ENCODE peak calls at places on chromosomes 12 and 14, in five cellular contexts. P is choroid plexus epithelial cell, J is upper lobe of right lung, I is BE2C, L is mesothelial cell of epicardium. E is an unnamed sample.
A peak's percentile ranks its signal among the peaks of the same experiment; 100 is the strongest.

GRCh38 chr12:99713946-99714520 is 66.5 kb downstream of the GARIN6 start:
- DNase-seq in P (no peak), J (no peak), I (no peak), L (no peak), E (no peak)

GRCh38 chr14:22545842-22546721 is 42.9 kb downstream of the DAD1 start:
- DNase-seq in P (peak; percentile 84), J (no peak), I (no peak), L (no peak), E (no peak)

GRCh38 chr14:100165825-100166520 is 6.5 kb upstream of the DEGS2 start:
- DNase-seq in P (no peak), J (no peak), I (no peak), L (no peak), E (no peak)

GRCh38 chr12:6097384-6097783 is 27.1 kb downstream of the VWF start:
- DNase-seq in P (no peak), J (no peak), I (no peak), L (no peak), E (no peak)

GRCh38 chr12:49767333-49767732 is 26.0 kb downstream of the TMBIM6 start:
- DNase-seq in P (no peak), J (no peak), I (no peak), L (no peak), E (no peak)

GRCh38 chr12:2550470-2551090 is 244.2 kb upstream of the FKBP4 start:
- DNase-seq in P (no peak), J (peak; percentile 36), I (no peak), L (peak; percentile 59), E (no peak)

GRCh38 chr12:24661657-24662096 is 287.2 kb downstream of the BCAT1 start:
- DNase-seq in P (peak; percentile 97), J (peak; percentile 85), I (no peak), L (no peak), E (no peak)

GRCh38 chr14:94864421-94865195 is 94.7 kb upstream of the GSC start:
- DNase-seq in P (no peak), J (no peak), I (no peak), L (no peak), E (no peak)

GRCh38 chr12:79522237-79522636 is 168.5 kb downstream of the PAWR start:
- DNase-seq in P (no peak), J (no peak), I (no peak), L (no peak), E (no peak)

GRCh38 chr12:24730461-24730896 is 218.4 kb downstream of the BCAT1 start:
- DNase-seq in P (no peak), J (no peak), I (no peak), L (no peak), E (no peak)

GRCh38 chr12:6538420-6539275 is 4.3 kb downstream of the GAPDH start:
- DNase-seq in P (no peak), J (no peak), I (peak; percentile 64), L (no peak), E (no peak)

GRCh38 chr12:123442774-123443173 is 6.3 kb upstream of the RILPL2 start:
- DNase-seq in P (no peak), J (no peak), I (no peak), L (no peak), E (no peak)

GRCh38 chr14:54621686-54622085 is 54.8 kb downstream of the SAMD4A start:
- DNase-seq in P (no peak), J (no peak), I (no peak), L (no peak), E (no peak)

GRCh38 chr14:21521526-21521925 is 4.6 kb downstream of the SALL2 start:
- DNase-seq in P (peak; percentile 57), J (no peak), I (no peak), L (no peak), E (no peak)

GRCh38 chr14:70660967-70661871 is 19.5 kb downstream of the TTC9 start:
- DNase-seq in P (no peak), J (no peak), I (no peak), L (no peak), E (no peak)

GRCh38 chr14:103128631-103129300 is 5.5 kb downstream of the TNFAIP2 start:
- DNase-seq in P (no peak), J (peak; percentile 66), I (no peak), L (no peak), E (no peak)

GRCh38 chr14:69005432-69006148 is 26.5 kb upstream of the ACTN1 start:
- DNase-seq in P (peak; percentile 89), J (no peak), I (peak; percentile 51), L (no peak), E (no peak)

GRCh38 chr12:66409195-66409871 is 107.0 kb downstream of the HELB start:
- DNase-seq in P (peak; percentile 87), J (no peak), I (peak; percentile 50), L (no peak), E (no peak)

GRCh38 chr12:91139264-91139663 is 28.0 kb upstream of the LUM start:
- DNase-seq in P (peak; percentile 23), J (no peak), I (no peak), L (no peak), E (no peak)

GRCh38 chr14:105094193-105094907 is 29.1 kb upstream of the GPR132 start:
- DNase-seq in P (no peak), J (peak; percentile 67), I (no peak), L (no peak), E (no peak)

GRCh38 chr12:120713861-120714482 is 3.7 kb downstream of the UNC119B start:
- DNase-seq in P (peak; percentile 91), J (no peak), I (peak; percentile 85), L (peak; percentile 69), E (no peak)
- TF ChIP-seq CTCF in P (peak; percentile 85), J (peak; percentile 86), I (peak; percentile 96), L (peak; percentile 78), E (peak; percentile 59)

DNA sequence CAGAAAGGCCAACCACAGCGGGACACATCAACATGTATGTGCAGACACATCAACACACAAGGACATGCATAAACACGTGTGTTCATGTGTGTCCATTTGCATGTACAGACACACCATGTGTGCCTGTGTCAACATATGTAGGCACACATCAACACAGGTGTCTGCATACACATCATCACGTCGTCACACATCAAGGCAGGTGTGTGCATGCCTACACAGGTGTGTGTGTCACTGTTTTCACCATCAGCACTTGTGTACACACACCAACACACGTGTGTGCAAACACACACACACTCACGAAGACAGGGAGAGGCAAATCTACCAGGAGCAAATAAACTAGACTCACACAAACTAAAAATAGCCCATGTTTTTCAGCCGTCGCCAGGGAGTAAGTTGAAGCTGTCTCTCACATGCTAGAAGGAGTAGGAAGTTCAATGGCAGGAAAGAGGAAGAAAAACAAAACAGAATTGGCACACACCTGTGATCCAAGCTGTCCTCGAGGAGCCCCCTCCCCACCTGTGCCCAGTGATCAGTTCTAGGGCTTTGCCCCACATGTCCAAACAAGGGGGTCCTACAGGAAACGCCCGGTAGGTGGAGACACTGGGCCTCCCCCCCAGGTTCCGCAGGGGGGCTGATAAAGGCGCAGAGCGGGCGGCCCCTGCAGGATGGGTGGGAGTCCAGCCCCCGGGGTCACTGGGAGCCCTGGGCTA is 7.4 kb downstream of the SCARB1 start:
- DNase-seq in P (peak; percentile 53), J (no peak), I (no peak), L (no peak), E (no peak)
- TF ChIP-seq CTCF in P (peak; percentile 31), J (peak; percentile 31), I (no peak), L (no peak), E (no peak)

DNA sequence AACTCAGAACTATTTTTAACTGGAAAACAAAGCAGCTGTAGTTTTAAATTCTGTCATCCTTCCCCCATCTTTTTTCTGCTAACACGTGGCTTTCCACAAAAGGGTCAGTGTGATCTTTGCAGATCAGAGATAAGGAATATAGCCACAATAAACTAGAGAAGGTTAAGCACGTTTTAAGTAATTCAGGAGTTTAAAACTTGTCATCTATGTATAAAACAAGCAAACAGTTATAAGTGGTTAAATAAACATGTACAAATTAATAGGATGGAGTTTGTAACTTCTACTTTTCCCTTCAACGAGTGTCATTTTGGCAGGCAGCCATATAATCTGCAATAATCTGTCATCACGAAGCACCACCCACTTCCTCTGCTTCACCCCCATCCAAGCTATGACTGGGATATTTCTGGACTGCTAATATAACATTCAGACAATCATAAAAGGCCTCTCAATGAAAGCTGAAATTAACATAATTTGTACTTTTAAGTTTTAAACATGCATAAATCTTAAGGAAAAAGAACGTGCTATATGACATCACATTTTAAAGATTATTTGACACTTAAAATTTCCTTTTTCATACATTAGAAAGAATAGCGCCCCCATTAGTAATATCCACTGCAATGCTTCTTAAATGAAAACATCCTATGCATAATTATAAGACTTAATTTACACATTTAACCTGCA is 15.2 kb downstream of the TAOK3 start:
- DNase-seq in P (peak; percentile 71), J (no peak), I (peak; percentile 27), L (no peak), E (no peak)
- TF ChIP-seq CTCF in P (no peak), J (peak; percentile 17), I (no peak), L (peak; percentile 38), E (no peak)

DNA sequence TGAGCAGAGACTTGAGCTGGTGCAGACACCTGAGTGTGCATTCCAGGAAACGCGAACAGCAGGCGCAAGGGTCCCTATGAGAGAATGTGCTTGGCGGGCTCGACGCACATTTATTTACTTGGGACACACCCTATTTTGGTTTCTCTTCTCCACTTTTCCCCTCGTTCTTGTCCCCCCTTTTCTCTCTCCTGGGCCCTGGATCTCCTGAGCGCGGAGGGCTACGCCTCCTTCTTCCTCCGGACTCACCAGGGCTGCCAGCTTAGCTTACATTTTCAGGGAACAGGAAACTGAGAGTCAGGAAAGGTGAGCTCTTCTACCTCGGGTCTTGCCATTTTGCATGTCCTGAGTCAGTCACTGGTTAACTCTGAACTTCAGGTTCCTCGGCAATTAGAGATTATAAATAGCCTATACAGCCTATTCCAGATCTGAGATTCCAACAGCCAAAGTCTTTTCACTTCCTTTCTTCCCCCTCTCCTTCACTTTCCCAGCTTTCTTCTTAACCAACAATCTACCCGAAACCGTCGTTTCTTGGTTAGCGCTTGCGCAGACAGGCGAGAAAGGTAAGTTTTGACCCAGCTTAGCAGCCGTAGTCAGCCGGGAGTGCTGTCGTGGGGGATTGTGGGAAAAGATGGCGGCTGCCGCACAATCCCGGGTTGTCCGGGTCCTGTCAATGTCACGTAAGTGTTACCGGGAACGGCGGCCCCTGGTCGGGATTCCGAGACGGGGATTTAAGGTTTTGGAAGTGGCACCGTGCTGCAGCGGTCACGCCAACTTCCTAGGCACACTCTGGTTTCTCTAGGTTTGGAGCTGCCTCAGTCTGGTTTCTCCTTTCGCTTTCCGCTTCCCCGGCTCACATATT is at the start of the genes AKAP3 and NDUFA9:
- DNase-seq in P (peak; percentile 90), J (peak; percentile 86), I (peak; percentile 81), L (peak; percentile 77), E (peak; percentile 67)
- TF ChIP-seq CTCF in P (no peak), J (no peak), I (no peak), L (no peak), E (no peak)

GRCh38 chr14:89013098-89013504 is 188.7 kb downstream of the TTC8 start:
- DNase-seq in P (peak; percentile 56), J (peak; percentile 69), I (peak; percentile 75), L (no peak), E (no peak)
- TF ChIP-seq CTCF in P (peak; percentile 67), J (peak; percentile 15), I (peak; percentile 61), L (no peak), E (no peak)

GRCh38 chr14:77126074-77126325 is 15.6 kb downstream of the ZDHHC22 start:
- DNase-seq in P (no peak), J (no peak), I (no peak), L (no peak), E (no peak)

GRCh38 chr14:77123381-77124344 is 17.9 kb downstream of the ZDHHC22 start:
- DNase-seq in P (no peak), J (peak; percentile 85), I (no peak), L (no peak), E (peak; percentile 43)

GRCh38 chr14:77126461-77126990 is 15.1 kb downstream of the ZDHHC22 start:
- DNase-seq in P (no peak), J (no peak), I (no peak), L (no peak), E (no peak)

GRCh38 chr14:77124345-77125274 is 17.0 kb downstream of the ZDHHC22 start:
- DNase-seq in P (peak; percentile 44), J (peak; percentile 74), I (peak; percentile 71), L (peak; percentile 73), E (peak; percentile 80)

GRCh38 chr14:77125275-77126073 is 16.1 kb downstream of the ZDHHC22 start:
- DNase-seq in P (no peak), J (no peak), I (no peak), L (no peak), E (no peak)
- TF ChIP-seq CTCF in P (no peak), J (no peak), I (no peak), L (no peak), E (no peak)